ENCODE peak calls at places on chromosome 2, in five cellular contexts. C is substantia nigra, N is cardiac muscle cell, Z is GM19239, T is foreskin keratinocyte. U is an unnamed sample.

GRCh38 chr2:120238728-120239487 is 13.7 kb upstream of the RALB start:
- DNase-seq in N (peak), C (no peak), T (peak), Z (no peak), U (no peak)

GRCh38 chr2:174645316-174645715 is 47.7 kb upstream of the WIPF1 start:
- DNase-seq in Z (no peak), C (no peak), T (no peak), N (no peak), U (no peak)

GRCh38 chr2:32745191-32745590 is 117.3 kb downstream of the TTC27 start:
- DNase-seq in C (no peak), T (peak), N (no peak), Z (no peak), U (no peak)

GRCh38 chr2:68185541-68186164 is 28.0 kb downstream of the PNO1 start:
- DNase-seq in C (no peak), N (peak), T (no peak), Z (peak), U (peak)

GRCh38 chr2:157789933-157790511 is 86.1 kb downstream of the ACVR1 start:
- DNase-seq in Z (no peak), T (no peak), N (no peak), C (no peak), U (no peak)

GRCh38 chr2:54523336-54523959 is 67.3 kb downstream of the SPTBN1 start:
- DNase-seq in Z (no peak), T (no peak), C (no peak), N (no peak), U (no peak)

GRCh38 chr2:120358734-120359465 is 13.0 kb downstream of the INHBB start:
- DNase-seq in T (peak), Z (no peak), C (no peak), N (no peak), U (no peak)

GRCh38 chr2:209974566-209974965 is 27.9 kb upstream of the RPE start:
- DNase-seq in N (no peak), T (peak), C (no peak), Z (no peak), U (no peak)

GRCh38 chr2:188852752-188853151 is 121.4 kb upstream of the COL3A1 start:
- DNase-seq in T (no peak), Z (no peak), C (no peak), N (peak), U (no peak)

GRCh38 chr2:67828066-67828465 is 234.7 kb downstream of the C1D start:
- DNase-seq in C (no peak), Z (no peak), T (peak), N (no peak), U (no peak)

GRCh38 chr2:168705534-168706470 is 96.6 kb upstream of the NOSTRIN start:
- DNase-seq in C (no peak), Z (no peak), N (peak), T (no peak), U (no peak)

GRCh38 chr2:127087780-127088495 is 19.0 kb downstream of the BIN1 start:
- DNase-seq in N (peak), T (no peak), Z (no peak), C (no peak), U (no peak)

GRCh38 chr2:130796280-130796679 is 40.4 kb upstream of the ARHGEF4 start:
- DNase-seq in Z (no peak), T (no peak), N (no peak), C (no peak), U (peak)

GRCh38 chr2:203463176-203463797 is 71.8 kb downstream of the RAPH1 start:
- DNase-seq in Z (no peak), N (peak), T (no peak), C (no peak), U (no peak)

GRCh38 chr2:172246649-172247048 is 143.9 kb upstream of the DLX2 start:
- DNase-seq in C (no peak), Z (no peak), T (peak), N (no peak), U (no peak)

GRCh38 chr2:31216734-31217133 is 581 bp downstream of the CAPN14 start:
- DNase-seq in Z (no peak), C (no peak), N (no peak), T (no peak), U (no peak)

GRCh38 chr2:168639501-168639900 is 162.9 kb upstream of the NOSTRIN start:
- DNase-seq in C (no peak), T (peak), Z (no peak), N (peak), U (peak)

GRCh38 chr2:121897335-121897970 is 142.0 kb downstream of the TSN start:
- DNase-seq in C (no peak), T (no peak), Z (peak), N (peak), U (peak)

GRCh38 chr2:170434900-170435640 is 257.1 kb downstream of the MYO3B start:
- DNase-seq in Z (peak), N (no peak), T (no peak), C (no peak), U (no peak)

GRCh38 chr2:208501217-208501616 is 94.6 kb downstream of the PTH2R start:
- DNase-seq in Z (no peak), T (peak), N (no peak), C (no peak), U (peak)

GRCh38 chr2:27803046-27803445 is 31.5 kb downstream of the MRPL33 start:
- DNase-seq in N (no peak), Z (no peak), C (no peak), T (no peak), U (no peak)

GRCh38 chr2:29309090-29310054 is 194.2 kb downstream of the CLIP4 start:
- DNase-seq in Z (peak), N (peak), C (peak), T (peak), U (peak)

U was measured in iPS-NIHi11.